ENCODE peak calls at places on chromosomes 5 and 9, in six cellular contexts. Y is choroid plexus epithelial cell, Z is MCF 10A, H is testis, W is HFFc6, S is AG04450. K is an unnamed sample.

GRCh38 chr9:78811562-78812276 is 514.8 kb downstream of the PSAT1 start:
- DNase-seq in H (no peak), Y (peak), S (no peak), Z (no peak), W (peak), K (no peak)

GRCh38 chr5:43616535-43616934 is 13.6 kb downstream of the NNT start:
- DNase-seq in S (no peak), Z (peak), H (no peak), Y (peak), W (no peak), K (no peak)

GRCh38 chr5:85168474-85168873 is 783.8 kb upstream of the EDIL3 start:
- DNase-seq in H (no peak), S (no peak), Y (no peak), Z (no peak), W (no peak), K (no peak)

GRCh38 chr5:60066502-60066901 is 173.0 kb upstream of the PDE4D start:
- DNase-seq in H (no peak), Z (no peak), Y (peak), W (peak), S (no peak), K (peak)

GRCh38 chr9:124000161-124000783 is 11.3 kb upstream of the LHX2 start:
- DNase-seq in W (no peak), H (no peak), Y (no peak), S (no peak), Z (no peak), K (no peak)

GRCh38 chr5:175694371-175695160 is 36.7 kb downstream of the HRH2 start:
- DNase-seq in H (no peak), Z (no peak), S (no peak), Y (no peak), W (no peak), K (no peak)

GRCh38 chr9:93108301-93109041 is 12.5 kb downstream of the CARD19 start:
- DNase-seq in H (no peak), S (no peak), W (no peak), Y (no peak), Z (no peak), K (no peak)

GRCh38 chr9:84153885-84154284 is 173.3 kb downstream of the RMI1 start:
- DNase-seq in Z (peak), W (peak), S (no peak), H (no peak), Y (peak), K (no peak)

GRCh38 chr5:124474821-124475220 is 271.6 kb downstream of the ZNF608 start:
- DNase-seq in S (no peak), Z (no peak), H (no peak), W (no peak), Y (peak), K (no peak)

GRCh38 chr5:148836272-148837250 is 10.2 kb downstream of the ADRB2 start:
- DNase-seq in H (no peak), S (no peak), W (no peak), Y (no peak), Z (no peak), K (no peak)

GRCh38 chr9:120841930-120842684 is 615 bp downstream of the PSMD5 start:
- DNase-seq in W (no peak), H (no peak), Z (peak), Y (peak), S (no peak), K (no peak)

GRCh38 chr9:130860458-130861316 is 25.6 kb downstream of the ABL1 start:
- DNase-seq in H (peak), Z (no peak), S (peak), Y (peak), W (peak), K (peak)

GRCh38 chr5:163434410-163434866 is 3.0 kb upstream of the CCNG1 start:
- DNase-seq in Y (peak), H (peak), Z (peak), S (no peak), W (no peak), K (peak)

GRCh38 chr9:135531096-135531495 is 9.9 kb downstream of the LCN1 start:
- DNase-seq in W (no peak), Z (no peak), Y (no peak), S (no peak), H (no peak), K (no peak)

GRCh38 chr9:132410642-132411041 is 631 bp downstream of the CFAP77 start:
- DNase-seq in Z (no peak), Y (no peak), W (no peak), S (no peak), H (no peak), K (no peak)

GRCh38 chr9:38708759-38709158 is 11.2 kb downstream of the FAM240B start:
- DNase-seq in Z (no peak), W (no peak), Y (peak), H (no peak), S (no peak), K (no peak)

GRCh38 chr5:34892414-34892813 is 22.9 kb downstream of the RAD1 start:
- DNase-seq in H (no peak), S (no peak), Y (no peak), W (no peak), Z (no peak), K (no peak)

GRCh38 chr5:51385214-51385613 is 2.0 kb downstream of the ISL1 start:
- DNase-seq in H (no peak), S (no peak), Y (no peak), W (no peak), Z (no peak), K (no peak)

GRCh38 chr5:139745800-139746690 is 49.6 kb upstream of the PSD2 start:
- DNase-seq in S (no peak), Y (peak), W (peak), H (peak), Z (peak), K (peak)

GRCh38 chr5:91850031-91850430 is 466.9 kb upstream of the ARRDC3 start:
- DNase-seq in Z (no peak), W (no peak), S (no peak), Y (peak), H (no peak), K (no peak)

GRCh38 chr5:27034531-27034930 is 3.9 kb downstream of the CDH9 start:
- DNase-seq in Z (no peak), H (no peak), W (no peak), S (no peak), Y (no peak), K (no peak)

GRCh38 chr9:14433841-14434511 is 120.0 kb upstream of the NFIB start:
- DNase-seq in H (peak), Z (peak), S (peak), Y (peak), W (peak), K (peak)

GRCh38 chr9:114434878-114435311 is 47.1 kb upstream of the AKNA start:
- DNase-seq in Z (peak), S (no peak), H (peak), W (no peak), Y (peak), K (peak)
- TF ChIP-seq CTCF in Z (peak), S (peak), H (no peak), W (peak), Y (peak), K (peak)

GRCh38 chr9:13351768-13352386 is 72.4 kb upstream of the MPDZ start:
- DNase-seq in W (peak), S (peak), Y (peak), Z (peak), H (no peak), K (peak)
- TF ChIP-seq CTCF in W (peak), S (peak), Y (peak), Z (peak), H (peak), K (peak)

DNA sequence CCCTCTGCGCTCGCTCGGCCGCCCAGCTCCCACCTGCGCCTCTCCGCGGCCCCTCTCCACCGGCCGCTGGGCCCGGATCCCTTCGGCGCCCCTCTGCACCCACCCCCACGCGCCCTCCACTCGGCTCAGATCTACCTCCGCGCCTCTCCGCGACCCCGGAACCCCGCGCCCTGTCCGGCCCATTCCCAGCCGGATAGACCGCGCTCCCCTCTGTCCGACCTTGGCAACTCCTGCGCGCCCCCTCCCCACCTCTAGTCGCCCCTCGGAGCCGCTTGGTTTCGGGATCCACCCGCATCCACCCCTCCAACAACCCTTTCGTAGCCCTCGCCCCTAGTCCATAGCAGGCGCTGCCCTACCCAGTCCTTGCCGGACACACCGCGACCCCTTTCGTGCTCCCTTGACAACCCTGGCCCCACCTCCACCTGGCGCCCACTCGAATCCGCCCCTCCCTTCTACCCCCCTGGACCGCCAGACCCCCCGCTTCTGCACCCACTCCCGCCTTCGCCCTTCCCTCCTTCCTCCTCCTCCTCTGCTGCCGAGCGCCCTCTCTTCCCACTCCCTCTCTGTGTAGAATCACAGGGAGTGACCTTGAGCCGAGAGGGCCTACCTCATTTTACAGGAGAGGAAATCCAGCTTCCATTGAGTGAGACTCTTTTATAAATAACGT is 496 bp upstream of the AK3 start:
- DNase-seq in S (no peak), W (no peak), Y (peak), H (peak), Z (peak), K (no peak)
- TF ChIP-seq CTCF in S (no peak), W (peak), Y (peak), H (no peak), Z (no peak), K (no peak)

GRCh38 chr9:136551401-136552116 is 5.7 kb upstream of the NOTCH1 start:
- DNase-seq in H (peak), Y (peak), Z (peak), W (peak), S (no peak), K (no peak)
- TF ChIP-seq CTCF in H (no peak), Y (no peak), Z (no peak), W (no peak), S (no peak), K (no peak)

GRCh38 chr9:95025213-95026170 is 292.0 kb downstream of the FANCC start:
- DNase-seq in Y (peak), W (peak), S (peak), Z (no peak), H (peak), K (peak)
- TF ChIP-seq CTCF in Y (peak), W (peak), S (peak), Z (no peak), H (no peak), K (peak)

K was measured in astrocyte of the cerebellum.